ENCODE peak calls at places on chromosomes 3 and 15, in seven cellular contexts. C, D, K, W, R, P and H are unnamed samples.

GRCh38 chr3:14628406-14628805 is 23.2 kb upstream of the CCDC174 start:
- DNase-seq in C (no peak), D (no peak), K (no peak), W (no peak), R (no peak), P (no peak), H (no peak)

GRCh38 chr3:139113766-139114165 is 69.1 kb upstream of the PRR23C start:
- DNase-seq in C (no peak), D (no peak), K (no peak), W (no peak), R (no peak), P (no peak), H (no peak)

GRCh38 chr15:67188551-67189218 is 65.8 kb downstream of the AAGAB start:
- DNase-seq in C (peak; percentile 19), D (no peak), K (no peak), W (no peak), R (no peak), P (no peak), H (no peak)

GRCh38 chr15:60720493-60721231 is 241.7 kb upstream of the ICE2 start:
- DNase-seq in C (no peak), D (no peak), K (no peak), W (no peak), R (no peak), P (no peak), H (peak; percentile 39)

GRCh38 chr15:27826902-27827321 is 272.2 kb downstream of the OCA2 start:
- DNase-seq in C (no peak), D (no peak), K (no peak), W (no peak), R (no peak), P (no peak), H (no peak)

GRCh38 chr15:39622660-39623549 is 42.0 kb downstream of the THBS1 start:
- DNase-seq in C (no peak), D (no peak), K (no peak), W (no peak), R (no peak), P (no peak), H (no peak)

GRCh38 chr15:69673236-69673881 is 220.7 kb downstream of the RPLP1 start:
- DNase-seq in C (no peak), D (no peak), K (no peak), W (no peak), R (no peak), P (no peak), H (no peak)

GRCh38 chr3:41464401-41464800 is 265.1 kb downstream of the CTNNB1 start:
- DNase-seq in C (peak; percentile 65), D (no peak), K (no peak), W (no peak), R (no peak), P (no peak), H (no peak)

GRCh38 chr3:195032106-195032759 is 238.7 kb downstream of the XXYLT1 start:
- DNase-seq in C (no peak), D (no peak), K (no peak), W (no peak), R (no peak), P (no peak), H (no peak)

GRCh38 chr3:118199044-118199443 is 835.6 kb downstream of the IGSF11 start:
- DNase-seq in C (no peak), D (no peak), K (no peak), W (no peak), R (no peak), P (no peak), H (no peak)

GRCh38 chr3:162111861-162112260 is 615.3 kb downstream of the OTOL1 start:
- DNase-seq in C (no peak), D (no peak), K (no peak), W (no peak), R (no peak), P (no peak), H (no peak)

GRCh38 chr3:157134620-157135191 is 25.2 kb downstream of the CCNL1 start:
- DNase-seq in C (no peak), D (no peak), K (no peak), W (peak; percentile 94), R (no peak), P (peak; percentile 68), H (peak; percentile 57)

GRCh38 chr15:62672268-62672667 is 370.3 kb upstream of the TPM1 start:
- DNase-seq in C (peak; percentile 11), D (no peak), K (no peak), W (no peak), R (no peak), P (no peak), H (no peak)

GRCh38 chr3:124837730-124838186 is 49.4 kb downstream of the ITGB5 start:
- DNase-seq in C (peak; percentile 91), D (no peak), K (peak; percentile 64), W (no peak), R (no peak), P (no peak), H (no peak)

GRCh38 chr3:13011369-13012227 is 61.6 kb downstream of the IQSEC1 start:
- DNase-seq in C (no peak), D (peak; percentile 72), K (peak; percentile 64), W (peak; percentile 96), R (peak; percentile 73), P (peak; percentile 79), H (peak; percentile 79)

GRCh38 chr15:29872716-29873115 is 50.4 kb upstream of the TJP1 start:
- DNase-seq in C (no peak), D (no peak), K (no peak), W (no peak), R (no peak), P (no peak), H (no peak)

GRCh38 chr3:37892917-37893595 is 31.4 kb downstream of the CTDSPL start:
- DNase-seq in C (no peak), D (no peak), K (peak; percentile 21), W (no peak), R (no peak), P (no peak), H (no peak)

GRCh38 chr15:62125763-62126162 is 39.3 kb downstream of the C2CD4B start:
- DNase-seq in C (peak; percentile 51), D (no peak), K (peak; percentile 43), W (no peak), R (no peak), P (no peak), H (no peak)

GRCh38 chr15:83012038-83012490 is 625 bp upstream of the C15orf40 start:
- DNase-seq in C (no peak), D (no peak), K (no peak), W (no peak), R (no peak), P (no peak), H (no peak)

GRCh38 chr3:161264771-161265343 is 43.7 kb downstream of the NMD3 start:
- DNase-seq in C (no peak), D (no peak), K (no peak), W (no peak), R (no peak), P (no peak), H (no peak)

GRCh38 chr15:67136802-67137201 is 71.4 kb downstream of the SMAD3 start:
- DNase-seq in C (no peak), D (no peak), K (no peak), W (no peak), R (no peak), P (no peak), H (no peak)

GRCh38 chr3:36868614-36869436 is 76.0 kb downstream of the TRANK1 start:
- DNase-seq in C (peak; percentile 61), D (peak; percentile 32), K (peak; percentile 41), W (peak; percentile 59), R (no peak), P (peak; percentile 69), H (peak; percentile 20)

GRCh38 chr3:95319921-95320494 is 1257.1 kb downstream of the NSUN3 start:
- DNase-seq in C (peak; percentile 19), D (no peak), K (no peak), W (no peak), R (no peak), P (no peak), H (no peak)

GRCh38 chr3:22245122-22245521 is 494.1 kb upstream of the ZNF385D start:
- DNase-seq in C (peak; percentile 89), D (no peak), K (no peak), W (no peak), R (no peak), P (no peak), H (no peak)

GRCh38 chr15:79673416-79674123 is 223.2 kb downstream of the MTHFS start:
- DNase-seq in C (peak; percentile 82), D (no peak), K (no peak), W (no peak), R (peak; percentile 11), P (no peak), H (no peak)

GRCh38 chr3:128170866-128171516 is 17.7 kb downstream of the EEFSEC start:
- DNase-seq in C (peak; percentile 77), D (no peak), K (peak; percentile 40), W (no peak), R (no peak), P (no peak), H (no peak)

GRCh38 chr15:63970723-63971426 is 75.4 kb downstream of the DAPK2 start:
- DNase-seq in C (no peak), D (no peak), K (no peak), W (peak; percentile 73), R (no peak), P (no peak), H (no peak)

GRCh38 chr15:31088672-31089360 is 12.7 kb downstream of the TRPM1 start:
- DNase-seq in C (no peak), D (no peak), K (no peak), W (no peak), R (no peak), P (no peak), H (no peak)

GRCh38 chr3:69932087-69932486 is 67.4 kb upstream of the SAMMSON start:
- DNase-seq in C (no peak), D (no peak), K (no peak), W (no peak), R (no peak), P (peak; percentile 10), H (no peak)

GRCh38 chr3:156359337-156359736 is 195.6 kb downstream of the SSR3 start:
- DNase-seq in C (no peak), D (no peak), K (no peak), W (no peak), R (no peak), P (no peak), H (no peak)

GRCh38 chr3:147688868-147689267 is 279.7 kb downstream of the ZIC1 start:
- DNase-seq in C (no peak), D (no peak), K (no peak), W (no peak), R (no peak), P (no peak), H (no peak)

GRCh38 chr3:39467394-39468107 is at the start of gene MOBP:
- DNase-seq in C (no peak), D (no peak), K (no peak), W (no peak), R (no peak), P (no peak), H (no peak)

GRCh38 chr3:94336076-94336741 is 273.3 kb downstream of the NSUN3 start:
- DNase-seq in C (peak; percentile 40), D (no peak), K (peak; percentile 10), W (peak; percentile 13), R (no peak), P (no peak), H (no peak)

GRCh38 chr15:23503546-23503945 is 56.5 kb upstream of the GOLGA6L2 start:
- DNase-seq in C (no peak), D (no peak), K (no peak), W (no peak), R (no peak), P (no peak), H (no peak)

GRCh38 chr3:114212646-114213045 is 24.7 kb downstream of the ZNF80 start:
- DNase-seq in C (no peak), D (no peak), K (no peak), W (no peak), R (no peak), P (no peak), H (no peak)

GRCh38 chr3:115518100-115518852 is 105.0 kb upstream of the GAP43 start:
- DNase-seq in C (peak; percentile 71), D (no peak), K (no peak), W (no peak), R (no peak), P (no peak), H (no peak)

GRCh38 chr15:87736401-87736800 is 520.1 kb downstream of the NTRK3 start:
- DNase-seq in C (peak; percentile 26), D (no peak), K (no peak), W (no peak), R (no peak), P (no peak), H (no peak)